ENCODE peak calls at places on chromosomes 13 and 19, in seven cellular contexts. A is A549, J is heart left ventricle, P is endothelial cell of umbilical vein, K is stomach, U is H54, Z is tibial nerve. B is an unnamed sample.

GRCh38 chr19:51407631-51408131 is 9.8 kb downstream of the SIGLEC10 start:
- DNase-seq in A (peak), J (no peak), P (peak), K (peak), U (peak), Z (no peak), B (no peak)

GRCh38 chr13:40536443-40537113 is 129.9 kb downstream of the FOXO1 start:
- DNase-seq in A (peak), J (no peak), P (peak), K (peak), U (no peak), Z (no peak), B (peak)

GRCh38 chr19:17332677-17333581 is 1.7 kb downstream of the ANO8 start:
- DNase-seq in A (peak), J (no peak), P (peak), K (no peak), U (no peak), Z (no peak), B (no peak)

GRCh38 chr13:77511552-77511951 is 24.0 kb upstream of the SCEL start:
- DNase-seq in A (peak), J (no peak), P (peak), K (no peak), U (no peak), Z (no peak), B (no peak)

GRCh38 chr19:47742636-47743035 is 2.7 kb upstream of the NOP53 start:
- DNase-seq in A (no peak), J (no peak), P (no peak), K (no peak), U (no peak), Z (no peak), B (no peak)

GRCh38 chr13:41427700-41428099 is 29.6 kb upstream of the RGCC start:
- DNase-seq in A (no peak), J (no peak), P (no peak), K (no peak), U (no peak), Z (no peak), B (no peak)

GRCh38 chr19:17073869-17074627 is 1.2 kb downstream of the HAUS8 start:
- DNase-seq in A (no peak), J (no peak), P (no peak), K (no peak), U (no peak), Z (no peak), B (no peak)

GRCh38 chr19:56637976-56638555 is 4.9 kb upstream of the SMIM17 start:
- DNase-seq in A (peak), J (peak), P (peak), K (peak), U (peak), Z (no peak), B (no peak)

GRCh38 chr19:571127-571974 is 1.0 kb upstream of the BSG start:
- DNase-seq in A (peak), J (peak), P (peak), K (peak), U (no peak), Z (no peak), B (peak)

GRCh38 chr19:2149980-2150793 is 1.2 kb downstream of the AP3D1 start:
- DNase-seq in A (no peak), J (no peak), P (peak), K (no peak), U (no peak), Z (no peak), B (no peak)

GRCh38 chr13:50783940-50784339 is 59.6 kb downstream of the DLEU7 start:
- DNase-seq in A (no peak), J (no peak), P (no peak), K (no peak), U (no peak), Z (no peak), B (no peak)

GRCh38 chr13:35824825-35825224 is 306.4 kb downstream of the DCLK1 start:
- DNase-seq in A (no peak), J (no peak), P (no peak), K (no peak), U (no peak), Z (no peak), B (no peak)

GRCh38 chr13:114339779-114340534 is 25.7 kb downstream of the CHAMP1 start:
- DNase-seq in A (peak), J (no peak), P (peak), K (peak), U (peak), Z (no peak), B (no peak)

GRCh38 chr13:105196052-105196451 is 1339.4 kb downstream of the EFNB2 start:
- DNase-seq in A (peak), J (no peak), P (peak), K (no peak), U (peak), Z (no peak), B (no peak)

GRCh38 chr19:35845215-35846037 is 6.9 kb downstream of the NPHS1 start:
- DNase-seq in A (peak), J (no peak), P (no peak), K (no peak), U (no peak), Z (no peak), B (no peak)

GRCh38 chr19:45774765-45775164 is 5.7 kb upstream of the SIX5 start:
- DNase-seq in A (peak), J (no peak), P (no peak), K (no peak), U (no peak), Z (no peak), B (no peak)

GRCh38 chr13:24288870-24289269 is 20.5 kb upstream of the C1QTNF9 start:
- DNase-seq in A (no peak), J (no peak), P (no peak), K (no peak), U (no peak), Z (no peak), B (no peak)

GRCh38 chr19:49853852-49854849 is 3.2 kb downstream of the PTOV1 start:
- DNase-seq in A (no peak), J (no peak), P (no peak), K (no peak), U (no peak), Z (no peak), B (peak)

GRCh38 chr13:35826626-35827254 is 304.4 kb downstream of the DCLK1 start:
- DNase-seq in A (peak), J (no peak), P (no peak), K (no peak), U (no peak), Z (no peak), B (no peak)

GRCh38 chr13:102587916-102588315 is 8.9 kb upstream of the TPP2 start:
- DNase-seq in A (no peak), J (no peak), P (no peak), K (no peak), U (no peak), Z (no peak), B (no peak)

GRCh38 chr19:30091856-30092255 is 149.8 kb downstream of the URI1 start:
- DNase-seq in A (no peak), J (no peak), P (no peak), K (no peak), U (no peak), Z (no peak), B (no peak)

GRCh38 chr13:95327190-95327589 is 25.9 kb upstream of the ABCC4 start:
- DNase-seq in A (no peak), J (no peak), P (no peak), K (no peak), U (no peak), Z (no peak), B (no peak)

GRCh38 chr13:83211301-83211700 is 671.0 kb downstream of the SLITRK1 start:
- DNase-seq in A (no peak), J (no peak), P (no peak), K (no peak), U (no peak), Z (no peak), B (no peak)

GRCh38 chr19:31880283-31880682 is 465.1 kb upstream of the ZNF507 start:
- DNase-seq in A (no peak), J (no peak), P (no peak), K (no peak), U (no peak), Z (no peak), B (no peak)

GRCh38 chr13:25132021-25132420 is 36.1 kb downstream of the PABPC3 start:
- DNase-seq in A (no peak), J (no peak), P (no peak), K (no peak), U (no peak), Z (no peak), B (no peak)

GRCh38 chr13:24650157-24650556 is 30.1 kb upstream of the ATP12A start:
- DNase-seq in A (no peak), J (no peak), P (no peak), K (no peak), U (no peak), Z (no peak), B (no peak)

GRCh38 chr13:21176982-21177284 is 475 bp downstream of the MRPL57 start:
- DNase-seq in A (no peak), J (no peak), P (no peak), K (no peak), U (no peak), Z (no peak), B (no peak)

GRCh38 chr13:67095621-67096020 is 134.5 kb downstream of the PCDH9 start:
- DNase-seq in A (peak), J (no peak), P (peak), K (no peak), U (no peak), Z (no peak), B (no peak)

GRCh38 chr13:30862707-30863106 is 43.4 kb upstream of the MEDAG start:
- DNase-seq in A (no peak), J (no peak), P (no peak), K (no peak), U (no peak), Z (no peak), B (no peak)

GRCh38 chr13:36883829-36884228 is 36.2 kb downstream of the SMAD9 start:
- DNase-seq in A (no peak), J (no peak), P (no peak), K (no peak), U (no peak), Z (no peak), B (no peak)

GRCh38 chr13:112065867-112066623 is 904 bp upstream of the SOX1 start:
- DNase-seq in A (no peak), J (no peak), P (no peak), K (no peak), U (no peak), Z (no peak), B (no peak)

DNA sequence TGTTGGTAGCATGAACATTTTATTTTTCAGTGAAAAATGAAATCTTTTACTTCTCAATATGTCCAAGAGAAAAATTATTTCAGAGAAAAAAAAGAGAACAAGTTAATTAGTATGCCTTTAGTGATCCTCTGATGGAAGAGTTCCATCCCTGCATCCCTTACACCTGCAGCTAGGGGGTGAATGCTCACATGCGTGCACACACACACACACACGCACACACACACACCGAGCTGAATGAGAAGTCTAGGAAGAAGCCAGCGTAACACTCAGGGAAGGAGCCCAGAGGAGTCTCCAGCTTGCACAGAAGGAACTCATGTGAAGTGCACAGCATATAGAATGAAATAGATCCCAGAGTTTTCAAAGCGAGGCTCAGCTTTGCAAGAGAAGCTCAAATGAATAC is 510.5 kb downstream of the IRS2 start:
- DNase-seq in A (peak), J (no peak), P (no peak), K (no peak), U (no peak), Z (no peak), B (no peak)
- TF ChIP-seq POLR2A in A (no peak), J (no peak), P (no peak), K (no peak), U (no peak), Z (no peak), B (no peak)

GRCh38 chr19:54108496-54108895 is 5.8 kb downstream of the NDUFA3 start:
- DNase-seq in A (no peak), J (no peak), P (no peak), K (no peak), U (no peak), Z (no peak), B (no peak)

GRCh38 chr19:54115071-54116063 is at the start of the genes PRPF31 and TFPT:
- DNase-seq in A (peak), J (peak), P (peak), K (peak), U (peak), Z (peak), B (peak)

GRCh38 chr19:54109651-54110050 is 5.8 kb downstream of the TFPT start:
- DNase-seq in A (no peak), J (no peak), P (no peak), K (no peak), U (no peak), Z (no peak), B (no peak)

GRCh38 chr19:54114340-54114826 is 1.1 kb downstream of the TFPT start:
- DNase-seq in A (no peak), J (peak), P (peak), K (peak), U (no peak), Z (no peak), B (no peak)
- TF ChIP-seq POLR2A in A (no peak), J (no peak), P (peak), K (no peak), U (peak), Z (no peak), B (no peak)

GRCh38 chr19:5294403-5295160 is 46.0 kb downstream of the PTPRS start:
- DNase-seq in A (no peak), J (no peak), P (no peak), K (no peak), U (no peak), Z (no peak), B (no peak)

GRCh38 chr19:5291588-5292193 is 48.9 kb downstream of the PTPRS start:
- DNase-seq in A (no peak), J (no peak), P (no peak), K (no peak), U (no peak), Z (no peak), B (no peak)

GRCh38 chr19:5292453-5292842 is 48.2 kb downstream of the PTPRS start:
- DNase-seq in A (no peak), J (no peak), P (no peak), K (peak), U (no peak), Z (no peak), B (no peak)

GRCh38 chr19:5293607-5294089 is 47.0 kb downstream of the PTPRS start:
- DNase-seq in A (no peak), J (no peak), P (no peak), K (peak), U (no peak), Z (no peak), B (no peak)

GRCh38 chr19:5292843-5293606 is 47.6 kb downstream of the PTPRS start:
- DNase-seq in A (peak), J (peak), P (peak), K (peak), U (peak), Z (peak), B (no peak)
- TF ChIP-seq POLR2A in A (peak), J (peak), P (no peak), K (no peak), U (peak), Z (peak), B (no peak)

GRCh38 chr13:98202026-98202425 is 25.0 kb upstream of the RNF113B start:
- DNase-seq in A (no peak), J (no peak), P (no peak), K (peak), U (no peak), Z (no peak), B (peak)
- TF ChIP-seq POLR2A in A (no peak), J (no peak), P (no peak), K (no peak), U (no peak), Z (no peak), B (no peak)

DNA sequence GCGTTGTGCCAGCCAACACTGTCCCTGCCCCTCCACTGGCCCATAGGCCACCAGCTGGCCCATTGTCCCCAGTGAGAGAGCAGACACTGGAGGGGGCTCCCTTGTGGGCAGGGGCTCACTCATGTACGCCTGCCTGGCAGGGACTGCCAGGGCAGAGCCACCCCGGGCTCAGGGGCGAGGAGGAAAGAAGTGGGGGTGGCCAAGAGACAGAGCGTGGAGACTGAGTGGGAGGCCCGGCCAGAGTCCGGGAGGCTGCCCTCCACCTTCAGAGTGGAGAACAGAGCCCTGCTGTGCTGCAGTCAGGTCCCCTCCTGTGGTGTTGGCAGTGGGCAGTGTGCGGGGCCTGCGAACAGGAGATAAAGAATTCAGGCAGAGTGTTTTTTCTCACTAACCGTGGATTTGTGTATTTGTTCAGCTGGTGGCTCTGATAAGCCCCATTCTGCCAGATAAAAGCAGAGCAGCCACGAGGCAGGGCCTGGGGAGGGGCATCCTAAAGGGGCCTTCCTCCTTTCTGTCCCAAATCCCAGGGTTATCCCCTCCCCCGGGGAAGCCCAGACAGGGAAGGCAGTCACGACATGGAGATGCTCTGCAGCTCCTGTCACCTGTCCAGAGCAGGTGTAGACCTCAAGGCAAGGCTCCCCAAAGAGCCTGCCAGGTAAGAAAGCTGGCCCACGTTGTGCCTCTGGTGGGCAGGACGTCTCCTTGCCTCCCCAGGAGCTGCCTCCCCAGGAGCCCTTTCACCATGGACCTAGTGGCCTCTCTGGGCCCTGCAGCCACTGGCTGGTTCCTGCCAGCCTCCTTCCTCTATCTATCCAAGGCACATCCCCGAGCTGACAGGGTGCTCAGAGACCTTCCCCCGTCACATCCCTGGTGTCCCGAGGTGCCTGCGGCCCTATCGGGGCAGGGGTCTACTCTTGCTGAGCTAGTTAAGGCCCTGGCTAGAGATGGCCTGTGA is 33.0 kb downstream of the LYL1 start:
- DNase-seq in A (no peak), J (no peak), P (peak), K (no peak), U (no peak), Z (no peak), B (no peak)
- TF ChIP-seq POLR2A in A (no peak), J (no peak), P (no peak), K (no peak), U (no peak), Z (no peak), B (no peak)

GRCh38 chr13:44236370-44236769 is 137.3 kb upstream of the SERP2 start:
- DNase-seq in A (no peak), J (no peak), P (no peak), K (no peak), U (no peak), Z (no peak), B (no peak)
- TF ChIP-seq POLR2A in A (no peak), J (no peak), P (no peak), K (no peak), U (no peak), Z (no peak), B (no peak)

DNA sequence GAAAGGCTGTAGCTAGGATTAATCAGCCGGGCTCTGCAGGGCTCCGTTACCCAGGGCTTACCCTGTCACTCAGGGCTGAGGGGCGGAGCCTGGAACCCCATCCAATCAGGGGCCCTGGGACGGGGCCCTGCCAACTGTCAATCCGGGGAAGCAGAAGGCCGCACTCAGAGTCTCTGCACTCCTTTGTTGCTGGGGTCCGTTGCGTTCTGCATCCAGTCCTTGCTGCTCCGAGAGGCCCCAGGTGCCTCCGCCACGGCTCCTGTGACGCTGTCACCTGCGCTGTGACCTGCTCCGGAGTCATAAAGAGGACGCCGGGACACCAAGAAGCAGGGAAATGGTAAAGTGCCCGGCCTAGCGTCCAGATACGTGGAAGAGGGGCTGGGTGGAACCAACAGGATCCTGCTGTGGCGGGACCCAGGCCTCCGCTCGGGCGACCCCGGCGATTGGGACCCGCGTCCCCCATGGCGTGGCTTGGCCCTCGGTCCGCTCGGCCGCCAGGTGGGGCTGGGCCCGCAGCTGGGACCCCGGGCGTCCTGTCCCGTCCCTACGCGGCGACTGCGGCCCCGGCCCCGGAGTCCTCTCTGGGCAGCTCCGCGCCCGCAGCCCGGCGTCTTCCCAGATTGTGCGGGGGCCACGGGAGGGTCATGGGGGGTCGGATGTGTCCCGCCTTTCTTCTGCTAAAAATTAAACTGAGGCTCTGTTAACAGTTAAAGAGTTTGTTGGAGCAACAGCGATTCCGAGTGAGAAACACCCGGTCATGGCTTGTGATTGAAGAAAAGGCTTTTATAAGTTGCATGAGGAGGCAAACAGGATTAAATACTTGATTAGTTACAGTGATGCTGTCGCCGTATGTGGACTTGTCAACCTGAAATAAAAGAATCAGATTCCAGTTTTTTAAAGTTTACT is at the start of gene ZNF491:
- DNase-seq in A (no peak), J (peak), P (peak), K (peak), U (peak), Z (peak), B (peak)
- TF ChIP-seq POLR2A in A (no peak), J (peak), P (peak), K (no peak), U (peak), Z (peak), B (peak)

DNA sequence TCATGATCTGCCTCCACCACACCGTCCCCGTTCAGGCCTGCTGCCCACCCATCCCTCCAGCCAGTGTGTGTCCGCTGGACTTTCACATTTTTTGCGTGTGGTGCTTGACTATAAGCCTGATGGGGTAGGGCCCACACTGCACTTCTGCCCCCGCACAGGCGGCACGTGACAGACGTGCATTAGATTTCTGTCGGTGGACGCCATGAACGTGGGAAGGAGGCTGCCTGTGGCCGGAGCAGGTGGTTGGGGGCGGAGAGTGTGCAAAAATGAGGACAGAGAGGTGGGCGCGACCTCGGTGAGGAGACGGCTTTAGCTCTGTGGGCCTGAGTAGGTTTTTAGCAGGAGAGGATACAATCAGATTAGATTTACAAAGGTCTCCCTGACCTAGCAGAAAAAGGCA is 25.2 kb downstream of the PAK4 start:
- DNase-seq in A (no peak), J (no peak), P (no peak), K (no peak), U (no peak), Z (no peak), B (no peak)
- TF ChIP-seq POLR2A in A (no peak), J (no peak), P (no peak), K (no peak), U (no peak), Z (no peak), B (no peak)